ENCODE peak calls at places on chromosomes 11 and 22, in five cellular contexts. One of them, this sample, is unnamed.

GRCh38 chr11:36605221-36606216 is 7.5 kb upstream of the RAG2 start:
- DNase-seq in A549: no peak
- DNase-seq in HCT116: no peak
- DNase-seq in GM12865: peak
- DNase-seq in fibroblast of villous mesenchyme: no peak
- DNase-seq in this sample: no peak

GRCh38 chr11:80280737-80281136 is 839.9 kb upstream of the TENM4 start:
- DNase-seq in GM12865: no peak
- DNase-seq in A549: no peak
- DNase-seq in fibroblast of villous mesenchyme: no peak
- DNase-seq in HCT116: no peak
- DNase-seq in this sample: no peak

GRCh38 chr11:17563248-17563647 is 16.2 kb downstream of the OTOG start:
- DNase-seq in A549: peak
- DNase-seq in GM12865: no peak
- DNase-seq in fibroblast of villous mesenchyme: no peak
- DNase-seq in HCT116: no peak
- DNase-seq in this sample: no peak

GRCh38 chr22:18114976-18115652 is 4.5 kb downstream of the TUBA8 start:
- DNase-seq in fibroblast of villous mesenchyme: no peak
- DNase-seq in GM12865: no peak
- DNase-seq in A549: no peak
- DNase-seq in HCT116: no peak
- DNase-seq in this sample: no peak

GRCh38 chr11:119085523-119085878 is 820 bp downstream of the HMBS start:
- DNase-seq in HCT116: no peak
- DNase-seq in A549: no peak
- DNase-seq in GM12865: no peak
- DNase-seq in fibroblast of villous mesenchyme: peak
- DNase-seq in this sample: no peak

GRCh38 chr11:64763804-64764611 is 4.2 kb upstream of the PYGM start:
- DNase-seq in HCT116: no peak
- DNase-seq in A549: no peak
- DNase-seq in fibroblast of villous mesenchyme: no peak
- DNase-seq in GM12865: no peak
- DNase-seq in this sample: no peak

GRCh38 chr11:114438303-114438702 is 964 bp upstream of the REXO2 start:
- DNase-seq in fibroblast of villous mesenchyme: no peak
- DNase-seq in GM12865: no peak
- DNase-seq in HCT116: no peak
- DNase-seq in A549: no peak
- DNase-seq in this sample: no peak

GRCh38 chr11:78549624-78550409 is 24.8 kb downstream of the NARS2 start:
- DNase-seq in HCT116: no peak
- DNase-seq in fibroblast of villous mesenchyme: no peak
- DNase-seq in GM12865: no peak
- DNase-seq in A549: no peak
- DNase-seq in this sample: no peak

GRCh38 chr22:42321908-42322561 is 51.6 kb upstream of the TCF20 start:
- DNase-seq in HCT116: no peak
- DNase-seq in A549: no peak
- DNase-seq in fibroblast of villous mesenchyme: peak
- DNase-seq in GM12865: no peak
- DNase-seq in this sample: no peak

GRCh38 chr11:9851366-9851765 is 187.5 kb downstream of the SWAP70 start:
- DNase-seq in GM12865: no peak
- DNase-seq in A549: no peak
- DNase-seq in fibroblast of villous mesenchyme: peak
- DNase-seq in HCT116: no peak
- DNase-seq in this sample: no peak

GRCh38 chr22:27212617-27213177 is 555.3 kb downstream of the MIAT start:
- DNase-seq in HCT116: no peak
- DNase-seq in fibroblast of villous mesenchyme: peak
- DNase-seq in GM12865: no peak
- DNase-seq in A549: peak
- DNase-seq in this sample: peak

GRCh38 chr22:48840112-48840949 is 987.3 kb downstream of the BRD1 start:
- DNase-seq in A549: no peak
- DNase-seq in HCT116: no peak
- DNase-seq in fibroblast of villous mesenchyme: no peak
- DNase-seq in GM12865: no peak
- DNase-seq in this sample: no peak

GRCh38 chr11:20035375-20035700 is 124.9 kb downstream of the DBX1 start:
- DNase-seq in fibroblast of villous mesenchyme: no peak
- DNase-seq in A549: no peak
- DNase-seq in GM12865: no peak
- DNase-seq in HCT116: no peak
- DNase-seq in this sample: no peak

GRCh38 chr11:59556115-59556882 is 45.0 kb downstream of the OR4D9 start:
- DNase-seq in fibroblast of villous mesenchyme: peak
- DNase-seq in A549: peak
- DNase-seq in GM12865: peak
- DNase-seq in HCT116: peak
- DNase-seq in this sample: no peak

GRCh38 chr22:30949934-30950660 is 18.5 kb downstream of the MORC2 start:
- DNase-seq in GM12865: no peak
- DNase-seq in HCT116: no peak
- DNase-seq in fibroblast of villous mesenchyme: no peak
- DNase-seq in A549: no peak
- DNase-seq in this sample: no peak

GRCh38 chr22:30947163-30947820 is 21.3 kb downstream of the MORC2 start:
- DNase-seq in fibroblast of villous mesenchyme: no peak
- DNase-seq in GM12865: no peak
- DNase-seq in A549: no peak
- DNase-seq in HCT116: no peak
- DNase-seq in this sample: no peak

GRCh38 chr22:30947821-30948454 is 20.6 kb downstream of the MORC2 start:
- DNase-seq in HCT116: peak
- DNase-seq in fibroblast of villous mesenchyme: peak
- DNase-seq in GM12865: peak
- DNase-seq in A549: peak
- DNase-seq in this sample: no peak

GRCh38 chr22:30946354-30946753 is 22.2 kb downstream of the MORC2 start:
- DNase-seq in A549: no peak
- DNase-seq in fibroblast of villous mesenchyme: no peak
- DNase-seq in HCT116: no peak
- DNase-seq in GM12865: no peak
- DNase-seq in this sample: no peak

GRCh38 chr22:30948930-30949342 is 19.6 kb downstream of the MORC2 start:
- DNase-seq in GM12865: no peak
- DNase-seq in HCT116: no peak
- DNase-seq in A549: peak
- DNase-seq in fibroblast of villous mesenchyme: peak
- DNase-seq in this sample: no peak
- TF ChIP-seq CTCF in GM12865: no peak
- TF ChIP-seq CTCF in HCT116: no peak
- TF ChIP-seq CTCF in A549: no peak
- TF ChIP-seq CTCF in fibroblast of villous mesenchyme: no peak
- TF ChIP-seq CTCF in this sample: no peak

DNA sequence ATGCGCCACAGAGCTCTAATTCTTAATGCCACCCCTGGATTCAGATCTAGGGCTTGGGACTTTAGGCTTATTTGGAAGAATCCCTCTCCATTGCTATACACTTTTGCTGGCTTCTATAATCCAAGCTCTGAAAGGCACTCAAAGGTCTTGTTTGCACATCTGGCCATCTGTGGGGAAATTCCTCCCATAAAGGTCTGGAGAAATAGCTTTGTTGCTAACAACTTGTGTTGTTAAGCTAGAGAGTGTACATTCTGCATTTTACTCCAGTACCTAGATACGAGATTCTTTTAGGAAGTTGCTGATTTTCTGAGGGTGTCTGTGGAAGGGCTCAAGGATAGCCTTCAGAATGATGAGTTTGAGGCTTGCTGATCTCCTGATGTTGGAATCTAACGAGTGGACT is 50.7 kb downstream of the UBASH3B start:
- DNase-seq in HCT116: no peak
- DNase-seq in A549: peak
- DNase-seq in fibroblast of villous mesenchyme: peak
- DNase-seq in GM12865: no peak
- DNase-seq in this sample: peak
- H3K4me3 ChIP-seq in HCT116: no peak
- H3K4me3 ChIP-seq in A549: no peak
- H3K4me3 ChIP-seq in fibroblast of villous mesenchyme: no peak
- H3K4me3 ChIP-seq in GM12865: no peak
- H3K4me3 ChIP-seq in this sample: no peak

GRCh38 chr22:37498289-37498909 is 12.2 kb upstream of the MFNG start:
- DNase-seq in fibroblast of villous mesenchyme: no peak
- DNase-seq in GM12865: peak
- DNase-seq in A549: peak
- DNase-seq in HCT116: no peak
- DNase-seq in this sample: no peak
- TF ChIP-seq CTCF in fibroblast of villous mesenchyme: peak
- TF ChIP-seq CTCF in GM12865: peak
- TF ChIP-seq CTCF in A549: peak
- TF ChIP-seq CTCF in HCT116: peak
- TF ChIP-seq CTCF in this sample: peak

DNA sequence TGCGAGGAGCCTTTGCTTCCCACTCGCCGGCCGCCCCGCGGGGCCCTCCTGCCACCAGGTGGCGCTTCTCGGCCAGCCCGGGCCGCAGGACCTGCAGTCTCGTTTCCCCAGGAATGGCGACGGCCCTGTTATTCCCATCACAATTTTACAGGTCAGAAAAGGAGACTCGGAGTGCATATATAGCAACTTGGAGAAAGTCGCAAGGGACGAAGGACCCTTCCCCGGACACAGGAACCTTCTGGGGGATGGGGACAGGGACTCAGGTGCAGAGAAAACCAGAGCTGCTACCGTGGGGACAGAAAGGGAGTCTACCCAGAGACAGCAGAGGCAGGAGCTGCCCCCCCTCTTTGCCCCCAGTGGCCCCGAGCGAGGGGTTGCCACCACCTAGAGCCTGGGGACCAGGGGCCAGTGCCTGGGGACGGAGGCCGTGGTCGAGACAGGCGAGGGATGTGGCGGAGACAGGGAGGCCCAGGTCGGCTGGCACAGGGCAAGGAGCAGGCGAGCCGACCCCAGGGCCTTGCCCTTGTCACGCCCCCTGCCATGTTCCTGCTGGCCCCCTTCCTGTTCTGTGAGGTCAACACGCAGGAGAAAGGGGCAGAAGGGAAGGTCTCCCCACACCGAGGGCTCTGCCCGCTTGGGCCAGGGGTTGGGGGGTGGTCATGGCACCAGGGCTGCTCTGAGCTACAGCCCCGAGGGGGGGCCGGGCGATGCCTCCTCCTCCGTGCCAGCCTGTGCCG is 3.5 kb upstream of the KRTAP5-6 start:
- DNase-seq in fibroblast of villous mesenchyme: peak
- DNase-seq in GM12865: peak
- DNase-seq in HCT116: peak
- DNase-seq in A549: peak
- DNase-seq in this sample: peak
- H3K4me3 ChIP-seq in fibroblast of villous mesenchyme: peak
- H3K4me3 ChIP-seq in GM12865: no peak
- H3K4me3 ChIP-seq in HCT116: peak
- H3K4me3 ChIP-seq in A549: peak
- H3K4me3 ChIP-seq in this sample: no peak

DNA sequence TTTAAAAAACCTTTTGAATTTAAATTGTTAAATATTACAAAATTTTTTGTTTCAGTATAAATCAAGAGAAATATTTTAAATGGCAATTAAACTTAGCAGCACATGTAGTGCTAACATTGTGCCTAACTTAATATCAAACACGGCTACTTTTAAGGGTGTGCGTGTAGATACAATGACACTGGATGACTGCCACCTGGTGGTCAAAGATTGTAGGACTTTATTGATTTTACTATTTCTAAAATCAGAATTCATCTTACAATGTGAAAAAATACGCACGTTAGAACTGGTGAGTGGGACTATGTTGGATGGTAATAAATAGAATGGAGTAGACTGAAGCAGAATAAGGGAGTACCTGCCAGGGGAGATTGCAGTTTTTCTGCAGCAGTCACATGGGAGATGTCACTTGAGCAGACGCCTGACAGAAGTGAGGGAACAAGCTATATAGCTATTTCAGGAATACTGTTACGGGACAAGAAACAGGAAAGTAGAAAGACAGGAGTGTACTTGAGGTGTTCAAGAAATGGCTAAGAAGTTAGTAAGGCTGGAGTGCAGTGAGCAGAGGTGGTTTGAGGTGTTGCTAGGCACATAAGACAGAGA is 52.9 kb downstream of the UVRAG start:
- DNase-seq in HCT116: peak
- DNase-seq in GM12865: peak
- DNase-seq in fibroblast of villous mesenchyme: peak
- DNase-seq in A549: peak
- DNase-seq in this sample: no peak
- TF ChIP-seq CTCF in HCT116: peak
- TF ChIP-seq CTCF in GM12865: peak
- TF ChIP-seq CTCF in fibroblast of villous mesenchyme: peak
- TF ChIP-seq CTCF in A549: peak
- TF ChIP-seq CTCF in this sample: peak

DNA sequence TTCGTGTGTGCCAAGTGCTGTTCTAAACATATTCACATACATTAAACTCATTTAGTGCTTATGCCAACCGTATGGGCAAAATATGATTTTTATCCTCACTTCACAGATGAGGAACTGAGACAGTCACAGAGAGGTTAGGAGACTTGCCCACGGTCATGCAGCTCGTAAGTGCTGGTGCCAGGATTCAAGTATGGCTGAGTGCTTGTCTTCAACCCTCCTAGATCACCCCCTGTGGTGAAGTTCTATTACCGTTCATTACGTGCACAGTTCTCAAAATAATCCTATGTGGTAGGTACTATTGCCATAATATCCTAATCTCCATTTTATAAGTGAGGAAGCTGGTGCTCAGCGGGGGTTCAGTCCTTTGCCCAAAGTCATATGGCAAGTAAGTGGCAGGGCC is 1.5 kb downstream of the MIEF1 start:
- DNase-seq in fibroblast of villous mesenchyme: no peak
- DNase-seq in GM12865: peak
- DNase-seq in A549: no peak
- DNase-seq in HCT116: no peak
- DNase-seq in this sample: no peak
- H3K4me3 ChIP-seq in fibroblast of villous mesenchyme: peak
- H3K4me3 ChIP-seq in GM12865: peak
- H3K4me3 ChIP-seq in A549: peak
- H3K4me3 ChIP-seq in HCT116: peak
- H3K4me3 ChIP-seq in this sample: peak

This sample was measured in BJ.